ENCODE peak calls at places on chromosomes 12 and 14, in six cellular contexts. One of them, this sample, is unnamed. For H3K4me1, the result is how much of the 10 kb centered on the place peaks cover.

GRCh38 chr14:70885343-70886014 is 21.8 kb upstream of the PCNX1 start:
- DNase-seq in HCT116: no peak
- DNase-seq in GM12878: no peak
- DNase-seq in K562: no peak
- DNase-seq in H1: no peak
- DNase-seq in HepG2: no peak
- DNase-seq in this sample: no peak

GRCh38 chr12:132558861-132559623 is 51.3 kb downstream of the LRCOL1 start:
- DNase-seq in HCT116: no peak
- DNase-seq in GM12878: no peak
- DNase-seq in K562: no peak
- DNase-seq in H1: no peak
- DNase-seq in HepG2: no peak
- DNase-seq in this sample: no peak

GRCh38 chr12:109304485-109304884 is 4.6 kb downstream of the FOXN4 start:
- DNase-seq in HCT116: no peak
- DNase-seq in GM12878: no peak
- DNase-seq in K562: no peak
- DNase-seq in H1: no peak
- DNase-seq in HepG2: no peak
- DNase-seq in this sample: no peak

GRCh38 chr12:6280053-6280469 is 30.4 kb upstream of the PLEKHG6 start:
- DNase-seq in HCT116: peak
- DNase-seq in GM12878: no peak
- DNase-seq in K562: no peak
- DNase-seq in H1: no peak
- DNase-seq in HepG2: peak
- DNase-seq in this sample: no peak

GRCh38 chr14:102544745-102545460 is 35.3 kb upstream of the ANKRD9 start:
- DNase-seq in HCT116: no peak
- DNase-seq in GM12878: no peak
- DNase-seq in K562: no peak
- DNase-seq in H1: peak
- DNase-seq in HepG2: peak
- DNase-seq in this sample: no peak

GRCh38 chr14:30868736-30869135 is 5.6 kb upstream of the COCH start:
- DNase-seq in HCT116: no peak
- DNase-seq in GM12878: no peak
- DNase-seq in K562: no peak
- DNase-seq in H1: no peak
- DNase-seq in HepG2: no peak
- DNase-seq in this sample: no peak

GRCh38 chr12:75705749-75706719 is 194.6 kb upstream of the KRR1 start:
- DNase-seq in HCT116: peak
- DNase-seq in GM12878: no peak
- DNase-seq in K562: peak
- DNase-seq in H1: no peak
- DNase-seq in HepG2: no peak
- DNase-seq in this sample: no peak

GRCh38 chr12:28032811-28033537 is 60.4 kb upstream of the PTHLH start:
- DNase-seq in HCT116: no peak
- DNase-seq in GM12878: no peak
- DNase-seq in K562: no peak
- DNase-seq in H1: no peak
- DNase-seq in HepG2: no peak
- DNase-seq in this sample: no peak

GRCh38 chr12:108399514-108399913 is 60.4 kb upstream of the CMKLR1 start:
- DNase-seq in HCT116: no peak
- DNase-seq in GM12878: no peak
- DNase-seq in K562: no peak
- DNase-seq in H1: no peak
- DNase-seq in HepG2: no peak
- DNase-seq in this sample: no peak

GRCh38 chr12:113893221-113893620 is 72.9 kb downstream of the RBM19 start:
- DNase-seq in HCT116: no peak
- DNase-seq in GM12878: no peak
- DNase-seq in K562: no peak
- DNase-seq in H1: no peak
- DNase-seq in HepG2: no peak
- DNase-seq in this sample: no peak

GRCh38 chr14:105881021-105881930 is 354.9 kb downstream of the TMEM121 start:
- DNase-seq in HCT116: no peak
- DNase-seq in GM12878: no peak
- DNase-seq in K562: no peak
- DNase-seq in H1: no peak
- DNase-seq in HepG2: no peak
- DNase-seq in this sample: no peak

GRCh38 chr14:36502558-36503508 is 17.2 kb downstream of the NKX2-1 start:
- DNase-seq in HCT116: no peak
- DNase-seq in GM12878: no peak
- DNase-seq in K562: no peak
- DNase-seq in H1: no peak
- DNase-seq in HepG2: no peak
- DNase-seq in this sample: no peak

GRCh38 chr12:25767613-25768012 is 190.9 kb upstream of the RASSF8 start:
- DNase-seq in HCT116: no peak
- DNase-seq in GM12878: no peak
- DNase-seq in K562: no peak
- DNase-seq in H1: no peak
- DNase-seq in HepG2: no peak
- DNase-seq in this sample: no peak

GRCh38 chr12:6202846-6203245 is 2.6 kb downstream of the CD9 start:
- DNase-seq in HCT116: no peak
- DNase-seq in GM12878: no peak
- DNase-seq in K562: no peak
- DNase-seq in H1: no peak
- DNase-seq in HepG2: no peak
- DNase-seq in this sample: no peak

GRCh38 chr12:64744422-64745258 is 14.6 kb downstream of the GNS start:
- DNase-seq in HCT116: no peak
- DNase-seq in GM12878: no peak
- DNase-seq in K562: no peak
- DNase-seq in H1: no peak
- DNase-seq in HepG2: peak
- DNase-seq in this sample: no peak

GRCh38 chr12:127459687-127460086 is 807.3 kb upstream of the TMEM132C start:
- DNase-seq in HCT116: no peak
- DNase-seq in GM12878: no peak
- DNase-seq in K562: no peak
- DNase-seq in H1: no peak
- DNase-seq in HepG2: no peak
- DNase-seq in this sample: no peak

GRCh38 chr12:66008985-66009384 is 121.6 kb downstream of the LLPH start:
- DNase-seq in HCT116: no peak
- DNase-seq in GM12878: no peak
- DNase-seq in K562: no peak
- DNase-seq in H1: no peak
- DNase-seq in HepG2: no peak
- DNase-seq in this sample: no peak

GRCh38 chr12:106171117-106171750 is 32.5 kb upstream of the NUAK1 start:
- DNase-seq in HCT116: no peak
- DNase-seq in GM12878: no peak
- DNase-seq in K562: no peak
- DNase-seq in H1: no peak
- DNase-seq in HepG2: no peak
- DNase-seq in this sample: no peak

GRCh38 chr12:130504110-130504835 is 166.6 kb downstream of the PIWIL1 start:
- DNase-seq in HCT116: no peak
- DNase-seq in GM12878: no peak
- DNase-seq in K562: no peak
- DNase-seq in H1: no peak
- DNase-seq in HepG2: no peak
- DNase-seq in this sample: no peak

GRCh38 chr12:90065301-90065801 is 356.7 kb upstream of the ATP2B1 start:
- DNase-seq in HCT116: no peak
- DNase-seq in GM12878: no peak
- DNase-seq in K562: no peak
- DNase-seq in H1: no peak
- DNase-seq in HepG2: no peak
- DNase-seq in this sample: no peak

GRCh38 chr12:53059434-53060063 is 9.7 kb downstream of the TNS2 start:
- DNase-seq in HCT116: no peak
- DNase-seq in GM12878: no peak
- DNase-seq in K562: no peak
- DNase-seq in H1: no peak
- DNase-seq in HepG2: no peak
- DNase-seq in this sample: no peak

GRCh38 chr14:94390372-94391086 is 2.1 kb upstream of the SERPINA1 start:
- DNase-seq in HCT116: no peak
- DNase-seq in GM12878: no peak
- DNase-seq in K562: no peak
- DNase-seq in H1: no peak
- DNase-seq in HepG2: no peak
- DNase-seq in this sample: no peak

GRCh38 chr12:53062011-53062961 is 12.4 kb downstream of the TNS2 start:
- DNase-seq in HCT116: no peak
- DNase-seq in GM12878: no peak
- DNase-seq in K562: no peak
- DNase-seq in H1: no peak
- DNase-seq in HepG2: no peak
- DNase-seq in this sample: no peak

GRCh38 chr12:112838731-112839130 is 47.2 kb downstream of the RPH3A start:
- DNase-seq in HCT116: no peak
- DNase-seq in GM12878: no peak
- DNase-seq in K562: no peak
- DNase-seq in H1: no peak
- DNase-seq in HepG2: no peak
- DNase-seq in this sample: no peak

GRCh38 chr12:112833272-112833671 is 41.7 kb downstream of the RPH3A start:
- DNase-seq in HCT116: no peak
- DNase-seq in GM12878: no peak
- DNase-seq in K562: no peak
- DNase-seq in H1: no peak
- DNase-seq in HepG2: peak
- DNase-seq in this sample: no peak

GRCh38 chr12:112837629-112838191 is 46.2 kb downstream of the RPH3A start:
- DNase-seq in HCT116: no peak
- DNase-seq in GM12878: no peak
- DNase-seq in K562: no peak
- DNase-seq in H1: no peak
- DNase-seq in HepG2: peak
- DNase-seq in this sample: no peak

GRCh38 chr12:112836736-112837628 is 45.4 kb downstream of the RPH3A start:
- DNase-seq in HCT116: no peak
- DNase-seq in GM12878: no peak
- DNase-seq in K562: no peak
- DNase-seq in H1: no peak
- DNase-seq in HepG2: no peak
- DNase-seq in this sample: no peak

DNA sequence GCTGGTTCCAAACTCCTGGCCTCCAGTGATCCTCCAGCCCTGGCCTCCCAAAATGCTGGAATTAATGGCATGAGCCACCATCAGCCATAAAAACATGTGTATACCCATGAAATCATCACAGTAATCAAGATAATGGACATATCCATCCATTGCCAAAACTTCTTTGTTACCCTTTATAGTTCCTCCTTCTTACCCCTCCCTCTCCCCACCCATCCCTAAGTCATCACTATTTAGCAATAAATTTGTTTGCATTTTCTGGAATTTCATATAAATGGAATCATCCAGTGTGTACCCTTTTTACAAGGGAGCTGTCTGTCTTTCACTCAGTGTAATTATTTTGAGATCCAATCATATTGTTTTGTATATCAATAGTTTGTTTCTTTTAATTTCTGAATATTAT is 42.4 kb downstream of the RPH3A start:
- DNase-seq in HCT116: no peak
- DNase-seq in GM12878: no peak
- DNase-seq in K562: no peak
- DNase-seq in H1: no peak
- DNase-seq in HepG2: no peak
- DNase-seq in this sample: no peak
- TF ChIP-seq ZNF274 in HCT116: no peak
- TF ChIP-seq ZNF274 in GM12878: no peak
- TF ChIP-seq ZNF274 in K562: no peak
- TF ChIP-seq ZNF274 in H1: no peak
- TF ChIP-seq ZNF274 in HepG2: no peak
- TF ChIP-seq ZNF274 in this sample: no peak

DNA sequence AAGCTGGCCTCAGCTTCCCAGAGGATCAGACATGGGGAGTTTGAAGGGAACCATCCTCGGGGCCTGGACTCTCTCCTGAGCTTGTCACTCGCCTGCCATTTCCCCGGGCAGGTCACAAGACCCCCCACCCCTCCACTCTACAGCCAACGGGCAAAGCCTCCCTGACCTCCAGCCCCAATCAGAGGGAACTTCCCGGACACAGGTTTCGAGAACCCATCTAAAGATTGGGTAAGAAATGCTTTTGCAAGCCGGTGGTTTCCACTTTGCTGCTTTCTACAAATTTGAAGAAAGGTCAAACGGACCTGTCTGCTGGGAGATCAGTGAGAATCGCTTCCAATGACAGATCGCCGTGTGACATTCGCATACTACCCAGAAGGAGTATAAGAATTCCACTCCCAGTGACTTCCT is 89.6 kb downstream of the SCARB1 start:
- DNase-seq in HCT116: no peak
- DNase-seq in GM12878: no peak
- DNase-seq in K562: no peak
- DNase-seq in H1: no peak
- DNase-seq in HepG2: no peak
- DNase-seq in this sample: no peak
- H3K4me1 ChIP-seq in HCT116: under half
- H3K4me1 ChIP-seq in GM12878: half or more
- H3K4me1 ChIP-seq in K562: under half
- H3K4me1 ChIP-seq in H1: under half
- H3K4me1 ChIP-seq in HepG2: half or more
- H3K4me1 ChIP-seq in this sample: under half

DNA sequence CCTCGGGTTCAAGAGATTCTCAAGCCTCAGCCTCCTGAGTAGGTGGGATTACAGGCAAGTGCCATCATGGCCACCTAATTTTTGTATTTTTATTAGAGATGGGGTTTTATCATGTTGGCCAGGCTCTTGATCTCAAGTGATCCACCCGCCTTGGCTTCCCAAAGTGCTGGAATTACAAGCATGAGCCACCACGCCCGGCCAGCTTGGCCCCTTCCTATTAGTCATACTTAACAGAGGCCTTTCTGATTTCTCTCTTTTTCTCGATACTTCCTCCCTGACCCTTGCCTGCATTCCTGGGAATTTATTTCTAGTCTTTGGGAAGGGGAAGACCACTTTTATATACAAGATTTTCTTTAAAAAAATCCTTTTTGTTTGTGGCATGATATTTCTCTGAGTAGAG is 31.8 kb downstream of the KLRD1 start:
- DNase-seq in HCT116: peak
- DNase-seq in GM12878: no peak
- DNase-seq in K562: no peak
- DNase-seq in H1: no peak
- DNase-seq in HepG2: no peak
- DNase-seq in this sample: no peak
- TF ChIP-seq ZNF274 in HCT116: no peak
- TF ChIP-seq ZNF274 in GM12878: no peak
- TF ChIP-seq ZNF274 in K562: no peak
- TF ChIP-seq ZNF274 in H1: no peak
- TF ChIP-seq ZNF274 in HepG2: no peak
- TF ChIP-seq ZNF274 in this sample: no peak

DNA sequence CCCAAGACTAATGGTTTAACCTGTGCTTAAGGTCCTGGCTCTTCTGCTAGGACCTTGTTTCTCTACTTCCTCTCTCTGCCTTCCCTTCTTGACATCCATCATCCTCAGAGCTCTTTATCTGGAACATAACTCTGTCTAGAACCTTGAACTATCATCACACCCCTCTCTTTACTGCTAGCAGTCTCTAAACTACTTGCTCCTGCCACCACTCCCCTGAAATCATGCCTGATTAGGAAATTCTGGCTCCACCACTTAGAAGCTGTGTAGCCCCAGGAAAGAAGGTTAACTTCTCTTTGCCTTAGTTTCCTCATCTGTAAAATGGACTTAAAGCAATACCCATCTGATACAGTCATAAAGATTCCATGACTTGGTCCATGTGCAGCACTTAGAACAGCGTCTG is 9.1 kb downstream of the SLC38A1 start:
- DNase-seq in HCT116: no peak
- DNase-seq in GM12878: no peak
- DNase-seq in K562: peak
- DNase-seq in H1: no peak
- DNase-seq in HepG2: no peak
- DNase-seq in this sample: no peak
- H3K4me1 ChIP-seq in HCT116: under half
- H3K4me1 ChIP-seq in GM12878: under half
- H3K4me1 ChIP-seq in K562: under half
- H3K4me1 ChIP-seq in H1: under half
- H3K4me1 ChIP-seq in HepG2: half or more
- H3K4me1 ChIP-seq in this sample: under half

This sample was measured in NT2/D1.